ENCODE peak calls at places on chromosome 13, in six cellular contexts. X is astrocyte of the spinal cord; G is stimulated activated CD4-positive, alpha-beta T cell treated with anti-CD3 and anti-CD28 coated beads, Interleukin-15, amount 100 ng/mL, for 24 hours; O is GM13977; B is HuH-7.5; I is ovary. K is an unnamed sample.

GRCh38 chr13:110914293-110915056 is 394 bp downstream of the ANKRD10 start:
- DNase-seq in B (peak; percentile 27), I (peak; percentile 87), X (peak; percentile 75), O (peak; percentile 88), G (peak; percentile 87), K (peak; percentile 74)

GRCh38 chr13:76596216-76596615 is 290.0 kb downstream of the KCTD12 start:
- DNase-seq in O (no peak), X (no peak), I (no peak), B (no peak), G (no peak), K (no peak)

GRCh38 chr13:80828759-80829158 is 487.8 kb upstream of the SPRY2 start:
- DNase-seq in X (no peak), B (no peak), G (no peak), I (no peak), O (no peak), K (no peak)

GRCh38 chr13:98195054-98195791 is 18.2 kb upstream of the RNF113B start:
- DNase-seq in I (no peak), G (no peak), B (no peak), X (no peak), O (no peak), K (no peak)

GRCh38 chr13:24997367-24997967 is 98.5 kb upstream of the PABPC3 start:
- DNase-seq in I (no peak), O (peak; percentile 37), B (no peak), G (peak; percentile 22), X (peak; percentile 40), K (peak; percentile 27)

GRCh38 chr13:27595055-27595811 is 25.1 kb downstream of the LNX2 start:
- DNase-seq in O (no peak), I (no peak), X (no peak), G (no peak), B (no peak), K (no peak)

GRCh38 chr13:87872813-87873212 is 201.6 kb downstream of the SLITRK5 start:
- DNase-seq in B (no peak), O (no peak), G (no peak), I (no peak), X (peak; percentile 62), K (no peak)

GRCh38 chr13:61908906-61909305 is 493.3 kb upstream of the PCDH20 start:
- DNase-seq in O (no peak), I (no peak), X (no peak), B (no peak), G (no peak), K (no peak)

GRCh38 chr13:83709751-83710515 is 172.3 kb downstream of the SLITRK1 start:
- DNase-seq in B (no peak), X (peak; percentile 1), I (no peak), O (no peak), G (no peak), K (no peak)

K was measured in IMR-90.